ENCODE peak calls at places on chromosomes 4 and X, in six cellular contexts. One of them, this sample, is unnamed.

GRCh38 chrX:13587791-13588477 is 18.5 kb downstream of the EGFL6 start:
- DNase-seq in Karpas-422: no peak
- DNase-seq in neuronal stem cell: no peak
- DNase-seq in GM23248: no peak
- DNase-seq in OCI-LY7: no peak
- DNase-seq in PC-3: no peak
- DNase-seq in this sample: no peak

GRCh38 chr4:155026715-155027114 is 181.7 kb upstream of the NPY2R start:
- DNase-seq in Karpas-422: no peak
- DNase-seq in neuronal stem cell: no peak
- DNase-seq in GM23248: peak
- DNase-seq in OCI-LY7: no peak
- DNase-seq in PC-3: no peak
- DNase-seq in this sample: no peak

GRCh38 chrX:120517936-120518335 is 42.8 kb downstream of the CUL4B start:
- DNase-seq in Karpas-422: no peak
- DNase-seq in neuronal stem cell: no peak
- DNase-seq in GM23248: peak
- DNase-seq in OCI-LY7: no peak
- DNase-seq in PC-3: peak
- DNase-seq in this sample: no peak

GRCh38 chr4:78622253-78622979 is 70.8 kb downstream of the ANXA3 start:
- DNase-seq in Karpas-422: no peak
- DNase-seq in neuronal stem cell: no peak
- DNase-seq in GM23248: peak
- DNase-seq in OCI-LY7: no peak
- DNase-seq in PC-3: peak
- DNase-seq in this sample: no peak

GRCh38 chr4:72629540-72629939 is 60.5 kb upstream of the ADAMTS3 start:
- DNase-seq in Karpas-422: no peak
- DNase-seq in neuronal stem cell: no peak
- DNase-seq in GM23248: peak
- DNase-seq in OCI-LY7: no peak
- DNase-seq in PC-3: peak
- DNase-seq in this sample: no peak

GRCh38 chr4:101597204-101597603 is 193.3 kb upstream of the BANK1 start:
- DNase-seq in Karpas-422: peak
- DNase-seq in neuronal stem cell: no peak
- DNase-seq in GM23248: no peak
- DNase-seq in OCI-LY7: peak
- DNase-seq in PC-3: no peak
- DNase-seq in this sample: peak

GRCh38 chr4:164847016-164847415 is 30.0 kb upstream of the APELA start:
- DNase-seq in Karpas-422: no peak
- DNase-seq in neuronal stem cell: no peak
- DNase-seq in GM23248: peak
- DNase-seq in OCI-LY7: no peak
- DNase-seq in PC-3: no peak
- DNase-seq in this sample: no peak

GRCh38 chr4:92163348-92163747 is 140.4 kb upstream of the GRID2 start:
- DNase-seq in Karpas-422: peak
- DNase-seq in neuronal stem cell: no peak
- DNase-seq in GM23248: peak
- DNase-seq in OCI-LY7: peak
- DNase-seq in PC-3: peak
- DNase-seq in this sample: peak

GRCh38 chrX:57044226-57044625 is 48.9 kb upstream of the SPIN3 start:
- DNase-seq in Karpas-422: no peak
- DNase-seq in neuronal stem cell: no peak
- DNase-seq in GM23248: no peak
- DNase-seq in OCI-LY7: no peak
- DNase-seq in PC-3: peak
- DNase-seq in this sample: no peak

GRCh38 chr4:133154725-133155124 is 5.6 kb downstream of the PCDH10 start:
- DNase-seq in Karpas-422: peak
- DNase-seq in neuronal stem cell: no peak
- DNase-seq in GM23248: peak
- DNase-seq in OCI-LY7: peak
- DNase-seq in PC-3: peak
- DNase-seq in this sample: peak

GRCh38 chrX:40383360-40383759 is 197.4 kb upstream of the ATP6AP2 start:
- DNase-seq in Karpas-422: no peak
- DNase-seq in neuronal stem cell: no peak
- DNase-seq in GM23248: no peak
- DNase-seq in OCI-LY7: no peak
- DNase-seq in PC-3: no peak
- DNase-seq in this sample: no peak

GRCh38 chrX:76076124-76076523 is 96.7 kb upstream of the PBDC1 start:
- DNase-seq in Karpas-422: no peak
- DNase-seq in neuronal stem cell: no peak
- DNase-seq in GM23248: no peak
- DNase-seq in OCI-LY7: no peak
- DNase-seq in PC-3: no peak
- DNase-seq in this sample: no peak

GRCh38 chrX:136577562-136577961 is 45.5 kb downstream of the VGLL1 start:
- DNase-seq in Karpas-422: peak
- DNase-seq in neuronal stem cell: peak
- DNase-seq in GM23248: peak
- DNase-seq in OCI-LY7: peak
- DNase-seq in PC-3: peak
- DNase-seq in this sample: peak

GRCh38 chr4:81827568-81828202 is 356.0 kb upstream of the RASGEF1B start:
- DNase-seq in Karpas-422: no peak
- DNase-seq in neuronal stem cell: no peak
- DNase-seq in GM23248: peak
- DNase-seq in OCI-LY7: no peak
- DNase-seq in PC-3: peak
- DNase-seq in this sample: no peak

GRCh38 chrX:133495464-133496391 is 80.4 kb upstream of the GPC4 start:
- DNase-seq in Karpas-422: no peak
- DNase-seq in neuronal stem cell: no peak
- DNase-seq in GM23248: peak
- DNase-seq in OCI-LY7: no peak
- DNase-seq in PC-3: no peak
- DNase-seq in this sample: no peak

GRCh38 chrX:34546366-34546765 is 110.7 kb downstream of the TMEM47 start:
- DNase-seq in Karpas-422: no peak
- DNase-seq in neuronal stem cell: no peak
- DNase-seq in GM23248: peak
- DNase-seq in OCI-LY7: no peak
- DNase-seq in PC-3: no peak
- DNase-seq in this sample: no peak

GRCh38 chr4:10053635-10054453 is 32.5 kb upstream of the SLC2A9 start:
- DNase-seq in Karpas-422: no peak
- DNase-seq in neuronal stem cell: no peak
- DNase-seq in GM23248: no peak
- DNase-seq in OCI-LY7: no peak
- DNase-seq in PC-3: no peak
- DNase-seq in this sample: no peak

GRCh38 chrX:119917877-119918276 is 22.2 kb downstream of the AKAP14 start:
- DNase-seq in Karpas-422: no peak
- DNase-seq in neuronal stem cell: no peak
- DNase-seq in GM23248: no peak
- DNase-seq in OCI-LY7: no peak
- DNase-seq in PC-3: no peak
- DNase-seq in this sample: no peak

GRCh38 chr4:73343432-73343831 is 60.7 kb upstream of the ALB start:
- DNase-seq in Karpas-422: no peak
- DNase-seq in neuronal stem cell: no peak
- DNase-seq in GM23248: peak
- DNase-seq in OCI-LY7: no peak
- DNase-seq in PC-3: no peak
- DNase-seq in this sample: no peak

GRCh38 chr4:181661090-181661489 is 582.1 kb upstream of the TENM3 start:
- DNase-seq in Karpas-422: no peak
- DNase-seq in neuronal stem cell: no peak
- DNase-seq in GM23248: peak
- DNase-seq in OCI-LY7: no peak
- DNase-seq in PC-3: no peak
- DNase-seq in this sample: no peak

GRCh38 chrX:40100537-40101429 is 3.0 kb upstream of the BCOR start:
- DNase-seq in Karpas-422: peak
- DNase-seq in neuronal stem cell: no peak
- DNase-seq in GM23248: no peak
- DNase-seq in OCI-LY7: no peak
- DNase-seq in PC-3: no peak
- DNase-seq in this sample: no peak

GRCh38 chrX:50805316-50805715 is 8.7 kb downstream of the SHROOM4 start:
- DNase-seq in Karpas-422: no peak
- DNase-seq in neuronal stem cell: no peak
- DNase-seq in GM23248: no peak
- DNase-seq in OCI-LY7: no peak
- DNase-seq in PC-3: no peak
- DNase-seq in this sample: no peak

GRCh38 chr4:2745981-2746806 is 9.9 kb downstream of the TNIP2 start:
- DNase-seq in Karpas-422: peak
- DNase-seq in neuronal stem cell: no peak
- DNase-seq in GM23248: peak
- DNase-seq in OCI-LY7: peak
- DNase-seq in PC-3: peak
- DNase-seq in this sample: peak

GRCh38 chr4:65007841-65008439 is 598.7 kb upstream of the TECRL start:
- DNase-seq in Karpas-422: peak
- DNase-seq in neuronal stem cell: peak
- DNase-seq in GM23248: peak
- DNase-seq in OCI-LY7: peak
- DNase-seq in PC-3: peak
- DNase-seq in this sample: peak

DNA sequence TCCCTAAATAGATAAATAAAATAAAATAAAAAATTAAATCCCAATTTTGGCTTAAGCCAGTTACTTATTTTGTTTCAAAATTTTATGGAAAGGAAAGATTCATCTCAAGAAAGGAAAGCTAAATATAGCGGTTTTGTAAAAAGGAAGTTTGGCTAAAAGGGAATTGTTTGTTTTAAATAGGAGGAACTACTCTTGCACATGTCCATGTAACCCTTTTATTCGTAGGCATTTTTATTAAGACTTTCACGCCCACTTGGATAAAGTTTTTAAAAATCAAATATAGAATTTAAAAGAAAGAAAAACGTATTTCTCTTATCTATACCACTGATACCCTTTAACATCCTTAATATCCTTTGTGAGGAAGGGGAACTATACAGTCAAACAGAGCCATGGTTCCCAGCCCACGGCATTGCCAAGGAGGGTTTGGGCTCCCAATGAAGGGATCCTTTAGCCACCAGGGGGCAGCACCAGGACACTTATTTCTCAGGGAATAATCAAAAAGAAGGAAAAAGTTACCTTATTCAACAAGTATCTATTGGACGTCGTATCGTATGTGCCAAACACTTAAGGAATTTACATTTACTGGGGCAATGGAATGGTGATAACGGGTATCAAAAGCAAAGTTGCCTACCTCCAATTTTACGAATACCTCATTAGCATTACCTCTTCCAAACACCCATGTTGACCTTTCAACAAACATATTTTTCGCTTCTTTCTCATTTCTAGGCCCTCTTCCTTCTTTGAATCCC is 27.7 kb downstream of the CDKN2AIP start:
- DNase-seq in Karpas-422: peak
- DNase-seq in neuronal stem cell: peak
- DNase-seq in GM23248: peak
- DNase-seq in OCI-LY7: peak
- DNase-seq in PC-3: peak
- DNase-seq in this sample: peak
- H2AFZ ChIP-seq in Karpas-422: no peak
- H2AFZ ChIP-seq in neuronal stem cell: peak
- H2AFZ ChIP-seq in GM23248: peak
- H2AFZ ChIP-seq in OCI-LY7: no peak
- H2AFZ ChIP-seq in PC-3: no peak
- H2AFZ ChIP-seq in this sample: peak

GRCh38 chr4:176971576-176972105 is 178.9 kb upstream of the VEGFC start:
- DNase-seq in Karpas-422: no peak
- DNase-seq in neuronal stem cell: no peak
- DNase-seq in GM23248: no peak
- DNase-seq in OCI-LY7: no peak
- DNase-seq in PC-3: peak
- DNase-seq in this sample: no peak
- H3K27ac ChIP-seq in Karpas-422: no peak
- H3K27ac ChIP-seq in neuronal stem cell: no peak
- H3K27ac ChIP-seq in GM23248: no peak
- H3K27ac ChIP-seq in OCI-LY7: no peak
- H3K27ac ChIP-seq in PC-3: peak
- H3K27ac ChIP-seq in this sample: no peak

GRCh38 chr4:96004341-96004740 is 164.4 kb downstream of the PDHA2 start:
- DNase-seq in Karpas-422: no peak
- DNase-seq in neuronal stem cell: no peak
- DNase-seq in GM23248: no peak
- DNase-seq in OCI-LY7: no peak
- DNase-seq in PC-3: no peak
- DNase-seq in this sample: no peak
- H2AFZ ChIP-seq in Karpas-422: no peak
- H2AFZ ChIP-seq in neuronal stem cell: peak
- H2AFZ ChIP-seq in GM23248: no peak
- H2AFZ ChIP-seq in OCI-LY7: no peak
- H2AFZ ChIP-seq in PC-3: peak
- H2AFZ ChIP-seq in this sample: no peak

GRCh38 chr4:158025131-158025530 is 147.7 kb downstream of the GASK1B start:
- DNase-seq in Karpas-422: no peak
- DNase-seq in neuronal stem cell: no peak
- DNase-seq in GM23248: peak
- DNase-seq in OCI-LY7: no peak
- DNase-seq in PC-3: peak
- DNase-seq in this sample: no peak

GRCh38 chr4:158018090-158018808 is 154.6 kb downstream of the GASK1B start:
- DNase-seq in Karpas-422: no peak
- DNase-seq in neuronal stem cell: no peak
- DNase-seq in GM23248: no peak
- DNase-seq in OCI-LY7: no peak
- DNase-seq in PC-3: no peak
- DNase-seq in this sample: no peak

GRCh38 chr4:158018831-158019230 is 154.0 kb downstream of the GASK1B start:
- DNase-seq in Karpas-422: no peak
- DNase-seq in neuronal stem cell: no peak
- DNase-seq in GM23248: no peak
- DNase-seq in OCI-LY7: no peak
- DNase-seq in PC-3: no peak
- DNase-seq in this sample: no peak

GRCh38 chr4:158020175-158020574 is 152.7 kb downstream of the GASK1B start:
- DNase-seq in Karpas-422: no peak
- DNase-seq in neuronal stem cell: no peak
- DNase-seq in GM23248: peak
- DNase-seq in OCI-LY7: no peak
- DNase-seq in PC-3: peak
- DNase-seq in this sample: no peak

DNA sequence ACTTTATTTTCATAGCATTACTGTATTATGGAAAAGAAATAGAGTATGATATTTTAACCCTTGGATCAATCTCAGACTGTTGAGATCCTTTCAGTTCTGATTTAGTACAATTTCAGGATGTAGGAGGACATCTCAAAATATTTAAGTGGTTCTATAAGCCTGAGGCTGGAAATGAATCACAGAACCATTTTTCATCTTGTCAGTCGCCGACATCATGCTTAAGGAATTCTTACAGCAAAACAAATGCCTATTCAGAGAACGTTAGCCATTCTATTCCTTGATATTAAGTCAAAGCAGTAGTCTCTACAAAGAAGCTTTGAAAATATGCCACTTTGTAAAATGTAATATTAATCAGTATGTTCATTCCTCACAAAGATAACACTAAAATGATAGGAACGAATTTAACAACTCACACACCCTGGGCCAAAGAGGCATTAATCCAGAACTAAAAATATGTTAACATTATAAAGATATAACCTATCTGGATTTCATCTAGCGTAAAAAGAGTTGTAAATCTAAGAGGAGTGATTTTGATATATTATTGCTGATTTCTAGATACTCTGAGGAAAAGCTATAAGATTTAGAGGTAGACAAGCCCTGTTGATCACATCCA is 152.0 kb downstream of the GASK1B start:
- DNase-seq in Karpas-422: no peak
- DNase-seq in neuronal stem cell: no peak
- DNase-seq in GM23248: peak
- DNase-seq in OCI-LY7: no peak
- DNase-seq in PC-3: peak
- DNase-seq in this sample: no peak
- H3K27ac ChIP-seq in Karpas-422: no peak
- H3K27ac ChIP-seq in neuronal stem cell: no peak
- H3K27ac ChIP-seq in GM23248: peak
- H3K27ac ChIP-seq in OCI-LY7: no peak
- H3K27ac ChIP-seq in PC-3: peak
- H3K27ac ChIP-seq in this sample: no peak